ENCODE peak calls at places on chromosomes 4 and X, in four cellular contexts. N, B, Y and Z are unnamed samples.

GRCh38 chrX:18558799-18559198 is 113.1 kb downstream of the RS1 start:
- DNase-seq in N (no peak), B (no peak), Y (no peak), Z (no peak)

GRCh38 chrX:134752558-134752957 is 94.3 kb upstream of the PLAC1 start:
- DNase-seq in N (no peak), B (no peak), Y (no peak), Z (no peak)

GRCh38 chrX:12901486-12901885 is 4.9 kb upstream of the TLR8 start:
- DNase-seq in N (no peak), B (peak; percentile 66), Y (peak; percentile 11), Z (peak; percentile 73)

GRCh38 chr4:3833326-3833989 is 67.3 kb downstream of the ADRA2C start:
- DNase-seq in N (no peak), B (no peak), Y (no peak), Z (no peak)

GRCh38 chrX:9576059-9576458 is 111.2 kb downstream of the TBL1X start:
- DNase-seq in N (no peak), B (no peak), Y (no peak), Z (no peak)

GRCh38 chrX:107659286-107659685 is 31.0 kb downstream of the PRPS1 start:
- DNase-seq in N (no peak), B (no peak), Y (no peak), Z (no peak)

GRCh38 chr4:47972181-47972580 is 44.3 kb downstream of the CNGA1 start:
- DNase-seq in N (peak; percentile 9), B (no peak), Y (no peak), Z (no peak)

GRCh38 chrX:44317196-44317595 is 26.3 kb downstream of the EFHC2 start:
- DNase-seq in N (no peak), B (no peak), Y (no peak), Z (no peak)

GRCh38 chr4:153074501-153075255 is 129.6 kb upstream of the TRIM2 start:
- DNase-seq in N (no peak), B (no peak), Y (no peak), Z (no peak)

GRCh38 chr4:174222266-174222872 is 61.1 kb downstream of the FBXO8 start:
- DNase-seq in N (no peak), B (peak; percentile 60), Y (peak; percentile 16), Z (peak; percentile 33)

GRCh38 chr4:121642292-121642691 is 54.5 kb downstream of the ANXA5 start:
- DNase-seq in N (no peak), B (no peak), Y (no peak), Z (no peak)

GRCh38 chr4:5812506-5813229 is 80.2 kb downstream of the CRMP1 start:
- DNase-seq in N (no peak), B (peak; percentile 75), Y (peak; percentile 58), Z (peak; percentile 69)

GRCh38 chr4:67436742-67437141 is 108.6 kb downstream of the CENPC start:
- DNase-seq in N (peak; percentile 8), B (no peak), Y (no peak), Z (no peak)

GRCh38 chrX:16785247-16786138 is 773 bp upstream of the TXLNG start:
- DNase-seq in N (no peak), B (no peak), Y (no peak), Z (no peak)

GRCh38 chr4:38313999-38314561 is 349.9 kb upstream of the KLF3 start:
- DNase-seq in N (no peak), B (peak; percentile 25), Y (no peak), Z (no peak)

GRCh38 chrX:154458116-154458953 is at the start of gene PLXNA3:
- DNase-seq in N (no peak), B (peak; percentile 70), Y (no peak), Z (peak; percentile 71)

GRCh38 chr4:186936496-186937375 is 213.1 kb upstream of the FAT1 start:
- DNase-seq in N (no peak), B (no peak), Y (peak; percentile 95), Z (no peak)

GRCh38 chr4:128649575-128650205 is 159.8 kb upstream of the JADE1 start:
- DNase-seq in N (no peak), B (no peak), Y (peak; percentile 6), Z (no peak)

GRCh38 chr4:180116840-180117239 is 2126.4 kb upstream of the TENM3 start:
- DNase-seq in N (no peak), B (no peak), Y (no peak), Z (no peak)

GRCh38 chr4:109820563-109820962 is 5.0 kb downstream of the GAR1 start:
- DNase-seq in N (no peak), B (no peak), Y (no peak), Z (no peak)

GRCh38 chr4:102787096-102787867 is 26.5 kb upstream of the MANBA start:
- DNase-seq in N (no peak), B (no peak), Y (no peak), Z (no peak)

GRCh38 chrX:18895157-18895952 is 88.6 kb downstream of the PHKA2 start:
- DNase-seq in N (no peak), B (no peak), Y (no peak), Z (no peak)

GRCh38 chrX:148535639-148536038 is 35.2 kb downstream of the AFF2 start:
- DNase-seq in N (no peak), B (no peak), Y (no peak), Z (no peak)

GRCh38 chr4:69896530-69897116 is 34.2 kb upstream of the CSN1S1 start:
- DNase-seq in N (no peak), B (no peak), Y (peak; percentile 12), Z (peak; percentile 5)

GRCh38 chr4:129109965-129110824 is 14.2 kb downstream of the C4orf33 start:
- DNase-seq in N (no peak), B (no peak), Y (no peak), Z (no peak)

GRCh38 chr4:82457266-82457665 is 26.9 kb downstream of the ENOPH1 start:
- DNase-seq in N (no peak), B (no peak), Y (no peak), Z (no peak)

GRCh38 chr4:119011607-119011988 is 122.9 kb downstream of the SYNPO2 start:
- DNase-seq in N (no peak), B (no peak), Y (no peak), Z (no peak)

GRCh38 chr4:99722006-99722405 is 64.4 kb upstream of the C4orf54 start:
- DNase-seq in N (no peak), B (no peak), Y (no peak), Z (no peak)

GRCh38 chrX:152824841-152825374 is 5.6 kb downstream of the CETN2 start:
- DNase-seq in N (no peak), B (no peak), Y (no peak), Z (no peak)

GRCh38 chr4:162952232-162952631 is 214.5 kb downstream of the NAF1 start:
- DNase-seq in N (no peak), B (no peak), Y (no peak), Z (no peak)

GRCh38 chr4:101419324-101420135 is 72.2 kb upstream of the PPP3CA start:
- DNase-seq in N (peak; percentile 57), B (no peak), Y (no peak), Z (no peak)

GRCh38 chr4:34469518-34469917 is 1774.8 kb downstream of the ARAP2 start:
- DNase-seq in N (no peak), B (no peak), Y (no peak), Z (no peak)

GRCh38 chr4:128371004-128371777 is 83.6 kb upstream of the PGRMC2 start:
- DNase-seq in N (no peak), B (no peak), Y (no peak), Z (no peak)

GRCh38 chrX:78712381-78712780 is 35.1 kb upstream of the LPAR4 start:
- DNase-seq in N (no peak), B (no peak), Y (no peak), Z (no peak)

GRCh38 chr4:139692300-139693012 is 26.8 kb downstream of the MGST2 start:
- DNase-seq in N (no peak), B (peak; percentile 25), Y (peak; percentile 94), Z (no peak)

GRCh38 chrX:155056877-155057792 is 13.8 kb downstream of the CMC4 start:
- DNase-seq in N (peak; percentile 24), B (peak; percentile 82), Y (peak; percentile 43), Z (peak; percentile 79)

GRCh38 chrX:118807151-118808017 is 16.2 kb upstream of the ZCCHC12 start:
- DNase-seq in N (peak; percentile 15), B (peak; percentile 60), Y (peak; percentile 33), Z (peak; percentile 78)

GRCh38 chrX:76919761-76920160 is 492.3 kb downstream of the MAGEE1 start:
- DNase-seq in N (no peak), B (no peak), Y (no peak), Z (no peak)

GRCh38 chr4:187608001-187608421 is 387.6 kb upstream of the ZFP42 start:
- DNase-seq in N (no peak), B (no peak), Y (no peak), Z (no peak)

DNA sequence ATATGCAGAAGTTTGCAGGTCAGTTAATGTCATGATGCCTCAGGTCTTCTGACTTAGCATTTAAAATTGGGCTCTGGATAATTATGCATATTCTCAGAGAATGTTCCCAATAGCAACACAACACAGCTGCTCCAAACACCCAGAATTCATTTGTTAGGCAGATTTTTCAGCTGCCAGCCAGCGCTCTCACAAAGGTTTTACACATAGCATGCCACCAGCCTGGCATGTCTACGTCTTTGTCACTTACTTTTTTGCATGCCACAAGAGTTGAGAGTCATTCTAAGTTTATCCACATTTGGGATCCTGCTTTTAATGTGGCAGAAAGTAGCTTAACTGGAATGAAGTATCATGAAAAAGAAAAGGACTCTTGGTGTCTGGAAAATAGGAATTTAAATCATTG is 84.9 kb downstream of the LIMCH1 start:
- DNase-seq in N (no peak), B (no peak), Y (no peak), Z (no peak)
- TF ChIP-seq FOXK2 in N (no peak), B (no peak), Y (no peak), Z (no peak)

DNA sequence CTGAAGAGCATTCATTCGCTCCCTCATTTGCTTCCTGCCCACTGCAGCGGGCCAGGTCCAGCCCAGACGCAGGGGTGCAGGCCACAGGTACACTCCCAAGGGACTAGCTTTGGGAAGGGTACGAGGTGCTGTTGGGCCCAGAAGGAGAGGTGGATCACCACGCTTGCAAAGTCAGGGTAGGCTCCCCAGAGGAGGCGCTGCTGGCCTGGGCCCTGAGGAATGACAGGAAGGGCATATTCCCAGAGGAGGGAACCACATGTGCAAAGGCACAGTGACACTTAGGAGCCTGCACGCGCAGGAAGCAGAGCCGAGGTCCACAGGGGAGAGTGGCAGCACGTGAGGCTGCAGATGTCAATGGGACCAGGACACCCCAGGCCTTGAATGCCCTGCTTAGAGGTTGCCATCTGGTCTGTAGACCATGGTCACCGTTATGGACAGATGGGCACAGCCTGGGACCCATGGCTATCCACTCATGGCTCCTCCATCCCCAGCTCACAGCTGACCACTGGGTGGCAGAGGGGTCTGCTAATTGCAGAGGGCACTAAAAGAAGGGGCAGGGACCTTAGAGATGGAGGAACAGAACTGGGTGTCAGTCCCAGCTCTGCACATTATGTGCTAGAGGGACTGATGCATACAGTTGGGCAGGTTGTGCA is 7.9 kb downstream of the HTRA3 start:
- DNase-seq in N (no peak), B (no peak), Y (no peak), Z (no peak)
- TF ChIP-seq FOXK2 in N (no peak), B (no peak), Y (no peak), Z (no peak)

DNA sequence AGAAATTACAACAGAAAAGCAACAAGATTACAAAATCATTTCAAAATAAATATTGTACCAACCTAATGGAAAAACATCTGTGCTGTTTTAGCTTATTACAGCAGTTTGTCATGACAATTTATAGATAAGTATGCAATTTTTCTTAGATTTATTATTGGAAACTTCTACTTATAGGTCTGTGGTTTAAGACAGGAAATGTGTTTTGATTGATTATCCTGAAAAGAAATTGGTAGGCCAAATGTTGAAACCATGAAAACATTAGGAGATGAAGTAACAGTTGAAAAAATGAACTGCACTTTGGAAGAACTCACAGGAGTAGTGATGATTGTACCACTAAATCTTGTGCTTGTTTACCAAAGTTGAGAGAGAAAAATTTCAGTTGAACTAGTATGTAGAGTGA is 162.2 kb upstream of the GIMD1 start:
- DNase-seq in N (no peak), B (no peak), Y (no peak), Z (no peak)
- TF ChIP-seq FOXK2 in N (no peak), B (no peak), Y (no peak), Z (no peak)

GRCh38 chrX:151722241-151722846 is 6.5 kb downstream of the FATE1 start:
- DNase-seq in N (no peak), B (peak; percentile 62), Y (peak; percentile 7), Z (peak; percentile 77)
- TF ChIP-seq FOXK2 in N (no peak), B (no peak), Y (no peak), Z (no peak)